ENCODE peak calls at places on chromosome 5, in ten cellular contexts. Q is WTC11; K is CD8-positive, alpha-beta T cell; L is foreskin keratinocyte; T is heart right ventricle; H is activated CD8-positive, alpha-beta T cell treated with anti-CD3 and anti-CD28 coated beads for 36 hours; C is CD4-positive, alpha-beta T cell; V is psoas muscle; N is IMR-90; M is lower lobe of right lung. B is an unnamed sample.
A peak's percentile ranks its signal among the peaks of the same experiment; 100 is the strongest.

GRCh38 chr5:89338935-89339334 is 456.0 kb upstream of the MEF2C start:
- ATAC-seq in Q (no peak), K (no peak), L (peak; percentile 25), T (no peak), H (no peak), C (no peak), V (no peak), N (no peak), M (no peak), B (no peak)

GRCh38 chr5:149628221-149628620 is 46.9 kb downstream of the ARHGEF37 start:
- ATAC-seq in Q (no peak), K (no peak), L (no peak), T (no peak), H (no peak), C (no peak), V (no peak), N (no peak), M (peak; percentile 42), B (no peak)

GRCh38 chr5:107887181-107887580 is 216.4 kb upstream of the EFNA5 start:
- ATAC-seq in Q (no peak), K (no peak), L (peak; percentile 45), T (no peak), H (no peak), C (no peak), V (no peak), N (no peak), M (no peak), B (no peak)

GRCh38 chr5:78574731-78575161 is 73.8 kb downstream of the LHFPL2 start:
- ATAC-seq in Q (no peak), K (no peak), L (peak; percentile 63), T (peak; percentile 65), H (no peak), C (no peak), V (peak; percentile 48), N (no peak), M (no peak), B (no peak)

GRCh38 chr5:17302590-17302989 is 85.2 kb downstream of the BASP1 start:
- ATAC-seq in Q (no peak), K (no peak), L (no peak), T (no peak), H (no peak), C (no peak), V (no peak), N (no peak), M (no peak), B (no peak)

GRCh38 chr5:154865466-154866184 is 7.2 kb downstream of the CNOT8 start:
- ATAC-seq in Q (no peak), K (no peak), L (no peak), T (no peak), H (no peak), C (no peak), V (no peak), N (no peak), M (peak; percentile 8), B (no peak)

GRCh38 chr5:24742334-24742733 is 97.6 kb upstream of the CDH10 start:
- ATAC-seq in Q (no peak), K (no peak), L (no peak), T (no peak), H (no peak), C (no peak), V (no peak), N (no peak), M (no peak), B (no peak)

GRCh38 chr5:40831346-40832210 is 3.4 kb downstream of the RPL37 start:
- ATAC-seq in Q (no peak), K (no peak), L (peak; percentile 24), T (no peak), H (peak; percentile 32), C (no peak), V (no peak), N (no peak), M (no peak), B (no peak)

GRCh38 chr5:135565691-135566421 is 12.9 kb downstream of the CXCL14 start:
- ATAC-seq in Q (peak; percentile 64), K (peak; percentile 46), L (peak; percentile 59), T (peak; percentile 59), H (peak; percentile 77), C (peak; percentile 48), V (peak; percentile 86), N (peak; percentile 74), M (peak; percentile 79), B (peak; percentile 46)

GRCh38 chr5:180197016-180197702 is 11.9 kb downstream of the RASGEF1C start:
- ATAC-seq in Q (no peak), K (no peak), L (no peak), T (no peak), H (no peak), C (no peak), V (no peak), N (no peak), M (no peak), B (no peak)

GRCh38 chr5:154010660-154011059 is 28.1 kb downstream of the FAM114A2 start:
- ATAC-seq in Q (no peak), K (no peak), L (peak; percentile 35), T (no peak), H (no peak), C (no peak), V (peak; percentile 87), N (no peak), M (no peak), B (no peak)

GRCh38 chr5:119339965-119340364 is 15.9 kb upstream of the TNFAIP8 start:
- ATAC-seq in Q (no peak), K (no peak), L (no peak), T (no peak), H (peak; percentile 10), C (no peak), V (no peak), N (no peak), M (no peak), B (no peak)

GRCh38 chr5:76801803-76802195 is 17.0 kb upstream of the F2RL1 start:
- ATAC-seq in Q (no peak), K (no peak), L (no peak), T (no peak), H (no peak), C (no peak), V (no peak), N (no peak), M (no peak), B (no peak)

GRCh38 chr5:149162401-149163084 is 21.2 kb downstream of the ABLIM3 start:
- ATAC-seq in Q (no peak), K (no peak), L (no peak), T (peak; percentile 41), H (no peak), C (no peak), V (peak; percentile 17), N (no peak), M (no peak), B (no peak)

GRCh38 chr5:157870837-157871834 is 12.2 kb upstream of the CLINT1 start:
- ATAC-seq in Q (no peak), K (no peak), L (peak; percentile 98), T (no peak), H (peak; percentile 61), C (no peak), V (peak; percentile 41), N (peak; percentile 8), M (peak; percentile 50), B (peak; percentile 58)
- TF ChIP-seq CTCF in Q (no peak), K (no peak), L (peak; percentile 50), T (no peak), H (no peak), C (no peak), V (no peak), N (peak; percentile 15), M (no peak), B (no peak)

GRCh38 chr5:58773744-58774441 is 191.0 kb downstream of the RAB3C start:
- ATAC-seq in Q (no peak), K (no peak), L (no peak), T (peak; percentile 59), H (no peak), C (no peak), V (no peak), N (no peak), M (no peak), B (no peak)

GRCh38 chr5:58775699-58776098 is 192.8 kb downstream of the RAB3C start:
- ATAC-seq in Q (no peak), K (no peak), L (no peak), T (no peak), H (peak; percentile 77), C (no peak), V (no peak), N (no peak), M (peak; percentile 64), B (no peak)

GRCh38 chr5:58774979-58775378 is 192.1 kb downstream of the RAB3C start:
- ATAC-seq in Q (no peak), K (no peak), L (no peak), T (no peak), H (no peak), C (no peak), V (no peak), N (no peak), M (peak; percentile 54), B (no peak)

DNA sequence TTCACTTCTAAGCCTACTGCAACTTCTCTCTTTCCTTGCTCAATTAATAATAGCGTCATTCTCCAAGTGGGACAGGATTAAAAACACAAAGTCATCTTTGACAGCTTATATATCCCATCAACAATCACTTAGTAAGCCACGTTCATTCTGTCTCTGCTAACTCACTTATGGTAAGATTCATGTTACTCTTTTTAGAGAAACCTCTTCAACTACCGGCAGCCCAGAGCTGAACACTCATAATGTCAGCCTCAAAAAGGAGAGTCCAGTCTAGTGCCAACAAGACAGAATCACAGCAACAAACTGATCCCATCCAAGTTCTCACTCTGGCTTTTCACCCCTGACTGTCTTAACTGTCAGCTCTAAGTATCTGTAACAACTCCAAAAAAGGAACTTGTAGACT is 196.0 kb downstream of the RAB3C start:
- ATAC-seq in Q (no peak), K (no peak), L (no peak), T (no peak), H (no peak), C (no peak), V (no peak), N (no peak), M (no peak), B (no peak)
- TF ChIP-seq CTCF in Q (no peak), K (no peak), L (no peak), T (no peak), H (no peak), C (no peak), V (no peak), N (no peak), M (no peak), B (no peak)

DNA sequence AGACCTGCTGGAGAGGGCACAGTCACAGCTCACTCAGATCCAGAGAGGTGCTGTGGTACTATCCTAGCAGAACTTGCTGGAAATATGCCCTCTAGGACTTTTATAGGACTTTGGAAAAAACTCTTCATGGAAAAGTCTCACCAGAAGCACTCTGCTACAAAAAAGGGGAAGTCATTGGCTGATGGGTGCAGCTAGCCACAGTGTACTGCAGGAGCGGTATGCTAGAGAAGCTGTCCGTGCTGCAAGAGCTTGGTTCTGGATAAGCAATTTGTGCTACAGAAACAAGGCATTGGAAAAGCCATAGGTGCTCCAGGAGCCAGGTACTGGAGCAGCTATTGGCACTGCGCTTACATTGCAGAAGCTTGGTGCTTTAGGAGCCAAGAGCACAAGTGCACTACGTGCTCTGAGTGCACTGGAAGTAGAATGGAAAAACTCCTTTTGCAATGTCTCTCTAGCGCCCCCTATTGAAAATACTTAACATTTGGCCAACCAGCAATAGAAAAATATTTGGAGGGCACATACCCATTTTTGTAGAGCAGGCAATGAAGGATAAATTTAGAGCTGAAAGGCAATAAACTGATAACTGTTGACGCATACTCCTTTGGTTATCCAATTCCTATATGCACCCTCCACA is 83.4 kb downstream of the MEGF10 start:
- ATAC-seq in Q (peak; percentile 73), K (no peak), L (no peak), T (no peak), H (no peak), C (no peak), V (no peak), N (no peak), M (no peak), B (no peak)
- TF ChIP-seq CTCF in Q (peak; percentile 88), K (no peak), L (peak; percentile 33), T (no peak), H (no peak), C (no peak), V (peak; percentile 18), N (no peak), M (no peak), B (no peak)

GRCh38 chr5:158943569-158943968 is 156.1 kb downstream of the EBF1 start:
- ATAC-seq in Q (no peak), K (no peak), L (no peak), T (no peak), H (no peak), C (no peak), V (no peak), N (no peak), M (no peak), B (no peak)
- TF ChIP-seq CTCF in Q (no peak), K (no peak), L (no peak), T (no peak), H (no peak), C (no peak), V (no peak), N (no peak), M (no peak), B (no peak)